ENCODE peak calls at places on chromosomes 1 and 21, in six cellular contexts. A, T, L, Q, C and U are unnamed samples. For H3K9me3, the result is how much of the 10 kb centered on the place peaks cover.

GRCh38 chr1:168893359-168893791 is 164.4 kb upstream of the DPT start:
- DNase-seq in A (no peak), C (no peak), L (no peak), T (peak), Q (no peak), U (no peak)

GRCh38 chr1:201511925-201512539 is 5.1 kb upstream of the CSRP1 start:
- DNase-seq in Q (no peak), A (no peak), L (no peak), C (no peak), T (peak), U (no peak)

GRCh38 chr1:17340358-17340757 is 31.6 kb upstream of the PADI6 start:
- DNase-seq in A (no peak), T (peak), L (no peak), C (no peak), Q (no peak), U (no peak)

GRCh38 chr1:151238467-151238739 is 16.1 kb upstream of the PSMD4 start:
- DNase-seq in L (no peak), Q (no peak), A (no peak), C (no peak), T (no peak), U (no peak)

GRCh38 chr21:35020446-35020845 is 28.7 kb downstream of the RUNX1 start:
- DNase-seq in T (no peak), Q (no peak), L (no peak), C (no peak), A (no peak), U (no peak)

GRCh38 chr1:30327370-30328099 is 395.9 kb downstream of the MATN1 start:
- DNase-seq in A (no peak), L (no peak), C (no peak), Q (no peak), T (no peak), U (no peak)

GRCh38 chr1:168803696-168804510 is 74.9 kb upstream of the DPT start:
- DNase-seq in T (no peak), Q (peak), A (no peak), C (no peak), L (no peak), U (no peak)

GRCh38 chr1:66168919-66169725 is 364.8 kb upstream of the SGIP1 start:
- DNase-seq in T (no peak), A (no peak), L (peak), C (peak), Q (no peak), U (peak)

GRCh38 chr1:111955755-111956154 is 33.7 kb downstream of the KCND3 start:
- DNase-seq in T (no peak), Q (no peak), C (no peak), L (no peak), A (no peak), U (no peak)

GRCh38 chr1:1169429-1170214 is 4.1 kb upstream of the TTLL10 start:
- DNase-seq in C (no peak), A (no peak), L (no peak), T (no peak), Q (no peak), U (no peak)

GRCh38 chr1:181143081-181143859 is 54.8 kb downstream of the IER5 start:
- DNase-seq in C (no peak), T (peak), L (no peak), A (no peak), Q (no peak), U (no peak)

GRCh38 chr21:45392206-45392971 is 12.6 kb upstream of the COL18A1 start:
- DNase-seq in Q (no peak), A (no peak), C (no peak), T (peak), L (no peak), U (no peak)

DNA sequence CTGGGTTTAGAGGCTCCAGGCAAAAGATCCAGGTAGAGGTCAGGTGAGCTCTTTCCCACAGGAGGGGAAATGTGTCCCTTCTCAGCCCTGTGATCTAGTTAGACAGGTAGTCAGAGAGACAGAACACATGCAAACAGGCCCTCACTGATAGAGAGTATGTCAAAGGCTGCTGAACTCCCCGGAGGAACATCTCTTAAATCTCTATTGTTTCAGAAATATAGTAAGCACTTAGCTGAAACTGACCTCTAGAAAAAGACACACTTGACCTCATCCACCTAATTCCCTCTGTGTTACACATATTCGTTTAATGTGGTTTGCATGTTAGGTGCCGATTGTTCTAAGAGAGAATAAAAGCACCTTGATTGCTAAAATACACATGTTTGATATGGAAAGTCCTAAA is 23.3 kb downstream of the SUSD4 start:
- DNase-seq in T (no peak), L (no peak), Q (no peak), A (no peak), C (no peak), U (no peak)
- H3K9me3 ChIP-seq in T (under half), L (under half), Q (under half), A (under half), C (under half), U (under half)

GRCh38 chr1:98030976-98031375 is 110.1 kb upstream of the DPYD start:
- DNase-seq in Q (no peak), L (no peak), T (no peak), C (no peak), A (no peak), U (no peak)

GRCh38 chr1:98035587-98035986 is 114.8 kb upstream of the DPYD start:
- DNase-seq in T (no peak), C (no peak), A (no peak), L (no peak), Q (no peak), U (no peak)

GRCh38 chr1:98028800-98029199 is 108.0 kb upstream of the DPYD start:
- DNase-seq in L (no peak), Q (no peak), C (no peak), T (no peak), A (no peak), U (no peak)

GRCh38 chr1:98030483-98030882 is 109.6 kb upstream of the DPYD start:
- DNase-seq in Q (no peak), C (no peak), L (no peak), T (no peak), A (no peak), U (no peak)

GRCh38 chr1:98034505-98034904 is 113.7 kb upstream of the DPYD start:
- DNase-seq in L (no peak), C (no peak), Q (no peak), T (no peak), A (no peak), U (no peak)
- H3K4me3 ChIP-seq in L (no peak), C (no peak), Q (no peak), T (no peak), A (no peak), U (no peak)

DNA sequence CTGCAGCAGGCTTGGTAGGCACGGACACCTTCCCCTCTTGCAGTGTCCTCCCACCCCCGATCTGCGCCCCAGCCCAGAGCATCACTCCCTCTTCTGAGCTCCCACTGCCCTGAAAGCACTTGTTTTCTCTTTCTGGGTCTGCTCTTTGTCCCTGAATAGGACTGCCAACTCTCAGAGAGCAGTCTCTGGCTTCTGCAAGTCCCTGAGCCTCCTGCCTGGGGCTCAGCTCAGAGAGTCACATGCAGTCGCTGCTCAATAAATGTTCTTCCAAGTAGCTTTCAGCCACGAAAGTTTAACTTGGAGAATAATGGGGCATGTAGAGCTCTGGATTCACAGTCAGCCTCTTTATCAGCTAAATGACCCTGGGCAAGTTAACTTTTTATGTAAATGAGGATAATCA is 205.6 kb downstream of the HIVEP3 start:
- DNase-seq in C (no peak), Q (no peak), L (no peak), T (no peak), A (no peak), U (no peak)
- H3K27ac ChIP-seq in C (no peak), Q (no peak), L (no peak), T (no peak), A (no peak), U (no peak)

GRCh38 chr1:9093096-9093495 is 23.7 kb upstream of the SLC2A5 start:
- DNase-seq in T (no peak), A (no peak), C (no peak), L (no peak), Q (no peak), U (no peak)
- H3K9me3 ChIP-seq in T (under half), A (under half), C (under half), L (under half), Q (under half), U (under half)